ENCODE peak calls at places on chromosomes 16 and 17, in four cellular contexts. S is hypothalamus; J is stimulated activated CD4-positive, alpha-beta T cell treated with anti-CD3 and anti-CD28 coated beads, Interleukin-4, amount 100 ng/mL, for 4 hours; W is left cardiac atrium. G is an unnamed sample.

GRCh38 chr16:4882633-4883285 is 35.5 kb downstream of the UBN1 start:
- DNase-seq in W (peak), S (no peak), J (no peak), G (no peak)

GRCh38 chr16:87263418-87264052 is 53.7 kb downstream of the C16orf95 start:
- DNase-seq in W (no peak), S (no peak), J (no peak), G (no peak)

GRCh38 chr16:57380671-57381462 is 8.6 kb downstream of the CX3CL1 start:
- DNase-seq in S (no peak), W (no peak), J (no peak), G (no peak)

GRCh38 chr16:12262454-12263180 is 286.1 kb downstream of the SNX29 start:
- DNase-seq in J (no peak), W (no peak), S (no peak), G (no peak)

GRCh38 chr17:63304704-63305261 is 141.3 kb downstream of the CYB561 start:
- DNase-seq in J (no peak), S (no peak), W (no peak), G (no peak)

GRCh38 chr16:8962393-8963009 is 1.2 kb downstream of the USP7 start:
- DNase-seq in J (peak), W (no peak), S (peak), G (peak)

GRCh38 chr16:69244336-69244735 is 57.4 kb downstream of the SNTB2 start:
- DNase-seq in S (no peak), J (no peak), W (no peak), G (no peak)

GRCh38 chr16:48576927-48577326 is 33.1 kb downstream of the N4BP1 start:
- DNase-seq in S (no peak), J (peak), W (no peak), G (peak)

GRCh38 chr17:47989700-47990099 is 18.8 kb downstream of the CDK5RAP3 start:
- DNase-seq in J (no peak), W (no peak), S (no peak), G (no peak)

GRCh38 chr17:35890774-35891155 is 10.6 kb upstream of the CCL5 start:
- DNase-seq in S (no peak), J (no peak), W (no peak), G (no peak)

GRCh38 chr17:45584092-45585036 is 93.8 kb upstream of the PLEKHM1 start:
- DNase-seq in J (peak), S (no peak), W (peak), G (peak)

GRCh38 chr16:34054969-34055368 is 595.6 kb downstream of the TP53TG3F start:
- DNase-seq in W (no peak), S (no peak), J (no peak), G (no peak)

G was measured in activated T-cell treated with anti-CD3 and anti-CD28 coated beads for 4 hours.